ENCODE peak calls at places on chromosomes 3 and 15, in five cellular contexts. V is psoas muscle, H is brain microvascular endothelial cell, M is adrenal gland, U is esophagus muscularis mucosa. B is an unnamed sample.

GRCh38 chr3:81868597-81868996 is 107.2 kb upstream of the GBE1 start:
- DNase-seq in V (no peak), H (no peak), M (no peak), U (no peak), B (no peak)

GRCh38 chr3:146928421-146929059 is 323.4 kb upstream of the PLSCR5 start:
- DNase-seq in V (no peak), H (no peak), M (no peak), U (no peak), B (no peak)

GRCh38 chr3:87033205-87033604 is 42.3 kb upstream of the VGLL3 start:
- DNase-seq in U (no peak), V (no peak), H (no peak), M (no peak), B (no peak)

GRCh38 chr15:75578948-75579908 is at the start of gene PTPN9:
- DNase-seq in H (peak; percentile 72), U (peak; percentile 93), M (peak; percentile 72), V (peak; percentile 90), B (no peak)

GRCh38 chr3:141402476-141403171 is 34.3 kb downstream of the ZBTB38 start:
- DNase-seq in U (no peak), M (peak; percentile 83), H (peak; percentile 56), V (peak; percentile 87), B (no peak)

GRCh38 chr3:124584552-124585391 is 145.5 kb upstream of the UMPS start:
- DNase-seq in U (no peak), H (peak; percentile 31), M (peak; percentile 88), V (peak; percentile 89), B (no peak)

GRCh38 chr3:160755776-160756304 is at the start of gene PPM1L:
- DNase-seq in M (peak; percentile 65), U (no peak), H (peak; percentile 25), V (peak; percentile 79), B (no peak)

GRCh38 chr3:51373658-51374421 is 11.3 kb upstream of the MANF start:
- DNase-seq in M (no peak), V (no peak), H (no peak), U (no peak), B (no peak)

GRCh38 chr15:54481819-54482218 is 503.6 kb downstream of the UNC13C start:
- DNase-seq in H (no peak), M (no peak), V (no peak), U (no peak), B (no peak)

GRCh38 chr3:7205535-7206331 is 344.8 kb downstream of the GRM7 start:
- DNase-seq in H (no peak), M (no peak), V (no peak), U (no peak), B (no peak)

GRCh38 chr15:40908095-40908494 is 13.8 kb downstream of the VPS18 start:
- DNase-seq in M (no peak), V (no peak), U (no peak), H (no peak), B (no peak)

GRCh38 chr3:131730581-131730980 is 227.8 kb upstream of the MRPL3 start:
- DNase-seq in V (no peak), H (no peak), U (no peak), M (no peak), B (no peak)

GRCh38 chr3:117997201-117998049 is 1037.2 kb downstream of the IGSF11 start:
- DNase-seq in H (peak; percentile 59), M (peak; percentile 84), U (peak; percentile 93), V (peak; percentile 77), B (peak; percentile 8)

GRCh38 chr15:66233487-66234415 is 19.8 kb downstream of the MEGF11 start:
- DNase-seq in V (no peak), H (no peak), M (peak; percentile 35), U (no peak), B (no peak)

GRCh38 chr3:79421273-79421672 is 346.5 kb downstream of the ROBO1 start:
- DNase-seq in U (no peak), V (no peak), M (no peak), H (no peak), B (no peak)

GRCh38 chr3:65354880-65355279 is 667.1 kb upstream of the ADAMTS9 start:
- DNase-seq in H (no peak), V (no peak), M (no peak), U (no peak), B (no peak)

GRCh38 chr3:126446791-126447190 is 28.9 kb downstream of the ZXDC start:
- DNase-seq in M (no peak), H (no peak), V (no peak), U (no peak), B (peak; percentile 10)

GRCh38 chr15:99404454-99404853 is 153.2 kb downstream of the LRRC28 start:
- DNase-seq in M (no peak), H (no peak), V (no peak), U (no peak), B (no peak)

GRCh38 chr3:61560452-61561373 is 658 bp upstream of the PTPRG start:
- DNase-seq in U (peak; percentile 96), V (peak; percentile 92), H (peak; percentile 74), M (peak; percentile 90), B (peak; percentile 36)

GRCh38 chr3:10780243-10780642 is 35.8 kb upstream of the SLC6A11 start:
- DNase-seq in V (no peak), H (no peak), U (peak; percentile 74), M (no peak), B (peak; percentile 69)

GRCh38 chr3:133488785-133489367 is 84.6 kb upstream of the CDV3 start:
- DNase-seq in V (no peak), H (peak; percentile 72), U (peak; percentile 39), M (peak; percentile 71), B (no peak)

GRCh38 chr3:23304424-23304823 is 101.3 kb downstream of the UBE2E2 start:
- DNase-seq in V (no peak), H (no peak), M (no peak), U (no peak), B (no peak)

GRCh38 chr3:60703956-60704736 is 547.1 kb downstream of the FHIT start:
- DNase-seq in U (no peak), H (peak; percentile 13), V (no peak), M (no peak), B (no peak)

GRCh38 chr3:32972482-32973146 is 21.2 kb downstream of the CCR4 start:
- DNase-seq in V (no peak), U (no peak), M (no peak), H (no peak), B (no peak)

GRCh38 chr3:50264389-50264963 is 4.5 kb upstream of the SEMA3B start:
- DNase-seq in H (peak; percentile 69), U (peak; percentile 94), M (peak; percentile 92), V (peak; percentile 82), B (no peak)

GRCh38 chr15:93017521-93017920 is 71.5 kb downstream of the RGMA start:
- DNase-seq in U (no peak), M (no peak), H (no peak), V (no peak), B (no peak)

GRCh38 chr15:93019091-93019490 is 69.9 kb downstream of the RGMA start:
- DNase-seq in V (no peak), M (no peak), H (no peak), U (no peak), B (no peak)

GRCh38 chr15:93020976-93021772 is 67.8 kb downstream of the RGMA start:
- DNase-seq in V (no peak), H (no peak), M (no peak), U (no peak), B (no peak)

GRCh38 chr15:93019971-93020370 is 69.0 kb downstream of the RGMA start:
- DNase-seq in V (no peak), H (no peak), M (no peak), U (no peak), B (no peak)

GRCh38 chr15:93018574-93018973 is 70.4 kb downstream of the RGMA start:
- DNase-seq in U (no peak), M (no peak), H (no peak), V (no peak), B (no peak)
- H3K27ac ChIP-seq in U (peak overlapping the region; percentile 63), M (no peak overlapping the region), H (no peak overlapping the region), V (peak overlapping the region; percentile 54), B (no peak overlapping the region)

GRCh38 chr3:54176106-54176505 is 53.8 kb downstream of the CACNA2D3 start:
- DNase-seq in V (no peak), M (peak; percentile 9), H (no peak), U (no peak), B (no peak)

GRCh38 chr3:54171509-54171908 is 49.2 kb downstream of the CACNA2D3 start:
- DNase-seq in M (no peak), V (no peak), H (no peak), U (no peak), B (no peak)

GRCh38 chr3:54171951-54172350 is 49.6 kb downstream of the CACNA2D3 start:
- DNase-seq in U (no peak), H (no peak), V (no peak), M (no peak), B (no peak)

GRCh38 chr3:54169524-54169923 is 47.2 kb downstream of the CACNA2D3 start:
- DNase-seq in M (no peak), H (no peak), V (no peak), U (no peak), B (no peak)

GRCh38 chr3:54173371-54173770 is 51.0 kb downstream of the CACNA2D3 start:
- DNase-seq in M (no peak), V (no peak), H (no peak), U (no peak), B (no peak)
- H3K27ac ChIP-seq in M (no peak overlapping the region), V (no peak overlapping the region), H (no peak overlapping the region), U (no peak overlapping the region), B (no peak overlapping the region)

DNA sequence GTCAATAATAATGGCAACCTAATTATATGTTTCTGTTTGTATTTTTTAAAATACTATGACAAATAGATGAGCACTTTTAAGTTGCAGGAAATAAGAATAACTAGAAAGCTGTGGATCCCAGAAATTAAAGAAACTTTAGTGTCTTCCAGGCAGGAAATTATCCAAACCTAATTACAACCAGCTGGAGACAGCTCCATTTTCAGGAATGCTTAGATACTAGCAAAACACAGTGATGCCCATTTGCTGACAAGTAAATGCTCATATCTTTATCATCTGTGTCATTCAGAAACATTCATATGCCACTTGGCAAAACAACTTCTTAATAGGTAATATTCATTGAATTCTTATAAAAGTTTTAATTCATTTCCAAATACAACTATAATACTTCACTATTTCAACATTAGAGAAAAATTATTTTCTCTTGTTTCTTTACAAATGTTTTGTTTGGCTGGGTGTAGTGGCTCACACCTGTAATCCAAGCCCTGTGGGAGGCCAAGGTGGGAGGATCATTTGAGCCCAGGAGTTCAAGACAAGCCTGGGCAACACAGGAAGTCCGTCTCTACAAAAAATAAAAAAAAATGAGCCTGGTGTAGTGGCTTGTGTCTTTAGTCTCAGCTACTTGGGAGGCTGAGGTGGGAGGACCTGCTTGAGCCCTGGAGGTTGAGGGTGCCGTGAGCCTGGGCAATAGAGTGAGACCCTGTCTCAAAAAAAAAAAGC is 169.1 kb upstream of the TSPAN3 start:
- DNase-seq in U (no peak), H (no peak), M (no peak), V (no peak), B (no peak)
- H3K27ac ChIP-seq in U (no peak overlapping the region), H (no peak overlapping the region), M (no peak overlapping the region), V (no peak overlapping the region), B (no peak overlapping the region)

DNA sequence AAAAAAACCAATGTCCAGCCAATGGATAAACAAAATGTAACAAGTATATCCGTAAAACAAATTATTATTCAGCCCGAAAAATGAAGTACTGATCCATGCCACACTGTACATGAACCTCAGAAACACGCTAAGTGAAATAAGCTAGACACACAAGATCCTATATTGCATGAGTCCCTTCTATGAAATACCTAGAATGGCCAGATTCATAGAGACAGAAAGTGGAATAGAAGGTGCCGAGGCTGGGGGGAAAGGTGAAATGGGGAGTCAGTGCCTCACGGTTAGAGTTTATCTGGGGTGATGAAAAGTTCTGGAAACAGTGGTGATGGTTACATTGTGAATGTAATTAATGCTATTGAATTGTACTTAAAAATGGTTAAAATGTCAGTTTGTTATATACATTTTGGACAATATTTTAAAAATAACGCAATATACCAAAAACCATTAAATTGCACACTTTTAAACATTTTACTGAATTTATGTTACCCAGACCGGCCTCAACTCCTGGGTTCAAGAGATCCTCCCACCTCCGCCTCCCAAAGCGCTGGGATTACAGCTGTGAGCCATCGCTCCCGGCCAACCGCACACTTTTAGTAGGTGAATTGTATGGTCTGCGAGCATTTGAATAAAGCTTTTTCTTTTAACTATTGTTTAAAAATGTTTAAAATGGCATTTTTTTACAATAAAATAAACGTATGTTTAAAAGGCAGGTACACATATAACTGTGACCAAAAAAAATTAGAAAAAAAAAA is 2.1 kb downstream of the RNF168 start:
- DNase-seq in U (no peak), M (peak; percentile 11), H (peak; percentile 32), V (no peak), B (no peak)
- H3K27ac ChIP-seq in U (peak overlapping the region; percentile 99), M (peak overlapping the region; percentile 98), H (peak overlapping the region; percentile 85), V (peak overlapping the region; percentile 95), B (peak overlapping the region; percentile 87)